ENCODE peak calls at places on chromosomes 12 and 14, in four cellular contexts. X is HepG2, H is H1, I is GM12878. F is an unnamed sample.
A peak's percentile ranks its signal among the peaks of the same experiment; 100 is the strongest.

GRCh38 chr12:120760349-120761245 is 35.0 kb downstream of the ACADS start:
- DNase-seq in X (no peak), H (no peak), I (no peak), F (no peak)

GRCh38 chr12:120598674-120599463 is 17.7 kb upstream of the POP5 start:
- DNase-seq in X (peak; percentile 41), H (no peak), I (no peak), F (no peak)

GRCh38 chr14:63800651-63801385 is 52.0 kb upstream of the SYNE2 start:
- DNase-seq in X (no peak), H (no peak), I (no peak), F (no peak)

GRCh38 chr12:122184522-122184921 is 1.6 kb downstream of the LRRC43 start:
- DNase-seq in X (no peak), H (no peak), I (no peak), F (no peak)

GRCh38 chr12:111777345-111778045 is 10.8 kb downstream of the ALDH2 start:
- DNase-seq in X (peak; percentile 87), H (no peak), I (no peak), F (no peak)

GRCh38 chr14:103624860-103625259 is 4.2 kb upstream of the KLC1 start:
- DNase-seq in X (peak; percentile 46), H (no peak), I (no peak), F (peak; percentile 33)

GRCh38 chr14:37559386-37559785 is 35.7 kb downstream of the FOXA1 start:
- DNase-seq in X (no peak), H (no peak), I (no peak), F (no peak)

GRCh38 chr12:28629691-28630090 is 439.4 kb downstream of the CCDC91 start:
- DNase-seq in X (no peak), H (no peak), I (no peak), F (no peak)

GRCh38 chr12:120689397-120690082 is 2.6 kb downstream of the MLEC start:
- DNase-seq in X (peak; percentile 41), H (no peak), I (no peak), F (no peak)

GRCh38 chr14:99331796-99332195 is 59.8 kb upstream of the BCL11B start:
- DNase-seq in X (no peak), H (no peak), I (no peak), F (no peak)

GRCh38 chr14:23612354-23612732 is 23.8 kb upstream of the DHRS2 start:
- DNase-seq in X (no peak), H (no peak), I (no peak), F (no peak)

GRCh38 chr12:15151141-15152091 is 69.8 kb downstream of the RERG start:
- DNase-seq in X (peak; percentile 5), H (no peak), I (no peak), F (peak; percentile 27)

GRCh38 chr14:24425704-24426103 is 3.8 kb downstream of the CBLN3 start:
- DNase-seq in X (peak; percentile 63), H (no peak), I (no peak), F (no peak)

GRCh38 chr14:77133718-77134338 is 7.8 kb downstream of the ZDHHC22 start:
- DNase-seq in X (peak; percentile 58), H (peak; percentile 84), I (no peak), F (no peak)

GRCh38 chr12:80226576-80226975 is 127.2 kb downstream of the OTOGL start:
- DNase-seq in X (no peak), H (no peak), I (no peak), F (no peak)

GRCh38 chr12:2793561-2793960 is 1.2 kb upstream of the FKBP4 start:
- DNase-seq in X (no peak), H (no peak), I (no peak), F (no peak)

GRCh38 chr12:16504200-16504599 is 101.8 kb downstream of the LMO3 start:
- DNase-seq in X (no peak), H (no peak), I (no peak), F (no peak)

GRCh38 chr12:96354326-96354725 is 45.9 kb downstream of the CDK17 start:
- DNase-seq in X (no peak), H (no peak), I (no peak), F (no peak)

GRCh38 chr12:30529489-30530269 is 166.0 kb downstream of the IPO8 start:
- DNase-seq in X (no peak), H (no peak), I (no peak), F (no peak)

GRCh38 chr12:56896082-56896481 is 38.1 kb downstream of the SDR9C7 start:
- DNase-seq in X (no peak), H (no peak), I (no peak), F (no peak)

GRCh38 chr12:101021911-101022388 is 188.1 kb downstream of the SLC5A8 start:
- DNase-seq in X (peak; percentile 5), H (no peak), I (no peak), F (no peak)

GRCh38 chr12:10191865-10192264 is 13.0 kb downstream of the TMEM52B start:
- DNase-seq in X (no peak), H (no peak), I (no peak), F (no peak)

GRCh38 chr12:130948136-130948535 is 5.6 kb upstream of the ADGRD1 start:
- DNase-seq in X (no peak), H (no peak), I (no peak), F (no peak)

GRCh38 chr12:851913-852312 is 97.6 kb downstream of the RAD52 start:
- DNase-seq in X (no peak), H (no peak), I (no peak), F (no peak)

GRCh38 chr12:31589582-31589895 is 1.4 kb downstream of the DENND5B start:
- DNase-seq in X (no peak), H (no peak), I (no peak), F (no peak)
- TF ChIP-seq TCF12 in X (no peak), H (no peak), I (no peak), F (no peak)

GRCh38 chr14:54566152-54566409 is 847 bp upstream of the SAMD4A start:
- DNase-seq in X (no peak), H (peak; percentile 68), I (no peak), F (no peak)

GRCh38 chr14:54565236-54566151 is 1.4 kb upstream of the SAMD4A start:
- DNase-seq in X (peak; percentile 83), H (peak; percentile 86), I (no peak), F (peak; percentile 91)

GRCh38 chr14:54567634-54568561 is 970 bp downstream of the SAMD4A start:
- DNase-seq in X (peak; percentile 14), H (peak; percentile 77), I (no peak), F (peak; percentile 78)

GRCh38 chr14:54566410-54567223 is at the start of gene SAMD4A:
- DNase-seq in X (peak; percentile 48), H (peak; percentile 75), I (no peak), F (peak; percentile 77)

DNA sequence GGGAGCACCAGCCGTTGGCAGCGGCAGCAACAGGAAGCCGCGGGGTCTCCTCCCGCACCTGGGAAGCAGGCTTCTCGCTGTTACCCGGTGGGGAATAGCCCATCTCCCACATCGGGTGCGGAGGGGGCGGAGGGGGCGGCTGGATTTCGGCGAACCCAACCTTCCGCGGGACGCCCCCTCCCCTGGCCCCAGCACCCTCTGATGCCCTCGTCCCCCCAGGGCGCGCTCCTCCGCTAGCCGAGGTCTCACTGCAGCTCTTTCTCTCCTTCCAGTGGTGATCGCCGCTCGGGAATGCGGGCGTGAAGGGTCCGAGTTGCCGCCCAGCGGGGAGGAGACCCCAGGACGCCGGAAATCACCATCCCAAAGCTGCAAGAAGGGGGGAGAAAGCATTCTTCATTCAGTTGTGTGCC is 301 bp downstream of the SAMD4A start:
- DNase-seq in X (no peak), H (peak; percentile 74), I (no peak), F (peak; percentile 76)
- TF ChIP-seq TCF12 in X (no peak), H (no peak), I (no peak), F (no peak)

GRCh38 chr12:59600174-59600573 is 4.3 kb downstream of the SLC16A7 start:
- DNase-seq in X (no peak), H (no peak), I (no peak), F (no peak)

GRCh38 chr12:59595557-59596231 is at the start of gene SLC16A7:
- DNase-seq in X (peak; percentile 39), H (no peak), I (peak; percentile 60), F (peak; percentile 63)

GRCh38 chr12:59596232-59597143 is 659 bp downstream of the SLC16A7 start:
- DNase-seq in X (peak; percentile 16), H (peak; percentile 77), I (peak; percentile 35), F (peak; percentile 25)

DNA sequence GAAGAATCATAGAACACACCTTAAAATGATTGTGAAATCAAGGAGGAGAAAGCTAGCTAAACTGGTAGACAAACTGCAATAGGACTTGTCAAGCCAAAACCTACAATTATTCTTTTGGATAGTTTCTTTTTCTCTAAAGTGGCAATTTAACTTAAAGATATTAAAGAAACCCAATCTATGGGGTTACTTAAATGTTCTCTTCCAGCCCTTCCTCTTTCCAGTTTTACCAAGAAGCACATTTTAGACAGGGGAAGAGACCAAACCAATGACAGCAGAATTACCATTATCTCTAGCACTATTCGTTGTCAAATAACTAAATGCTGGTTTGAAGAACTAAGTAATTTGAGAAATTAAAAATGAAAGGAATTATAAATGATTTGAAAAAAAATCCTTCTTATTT is 732 bp upstream of the SLC16A7 start:
- DNase-seq in X (no peak), H (no peak), I (no peak), F (no peak)
- TF ChIP-seq TCF12 in X (no peak), H (no peak), I (no peak), F (no peak)

GRCh38 chr12:90245396-90245795 is 536.8 kb upstream of the ATP2B1 start:
- DNase-seq in X (no peak), H (no peak), I (no peak), F (no peak)

GRCh38 chr12:90239740-90240260 is 531.2 kb upstream of the ATP2B1 start:
- DNase-seq in X (no peak), H (no peak), I (no peak), F (no peak)

GRCh38 chr12:90246673-90247072 is 538.0 kb upstream of the ATP2B1 start:
- DNase-seq in X (no peak), H (no peak), I (no peak), F (no peak)

GRCh38 chr12:90238872-90239271 is 530.2 kb upstream of the ATP2B1 start:
- DNase-seq in X (no peak), H (no peak), I (no peak), F (no peak)

GRCh38 chr12:90244232-90244631 is 535.6 kb upstream of the ATP2B1 start:
- DNase-seq in X (no peak), H (no peak), I (no peak), F (no peak)
- TF ChIP-seq TCF12 in X (no peak), H (no peak), I (no peak), F (no peak)

GRCh38 chr12:115343601-115344000 is 659.6 kb upstream of the TBX3 start:
- DNase-seq in X (no peak), H (no peak), I (no peak), F (no peak)
- TF ChIP-seq TCF12 in X (no peak), H (no peak), I (no peak), F (no peak)

GRCh38 chr12:113942209-113942608 is 23.9 kb downstream of the RBM19 start:
- DNase-seq in X (no peak), H (no peak), I (no peak), F (no peak)
- TF ChIP-seq TCF12 in X (no peak), H (no peak), I (no peak), F (no peak)

F was measured in SK-N-SH.